ENCODE peak calls at places on chromosomes 5 and 9, in four cellular contexts. N is K562, U is HepG2, F is H1. P is an unnamed sample.

GRCh38 chr5:65803699-65804426 is 81.9 kb downstream of the NLN start:
- DNase-seq in U (no peak), N (no peak), F (no peak), P (no peak)

GRCh38 chr9:72524820-72525539 is 3.6 kb downstream of the TMC1 start:
- DNase-seq in F (peak), U (no peak), N (peak), P (peak)

GRCh38 chr5:2330325-2330724 is 421.2 kb downstream of the IRX2 start:
- DNase-seq in N (no peak), F (no peak), U (no peak), P (no peak)

GRCh38 chr5:174424219-174425053 is 299.9 kb upstream of the MSX2 start:
- DNase-seq in U (no peak), F (no peak), N (no peak), P (no peak)

GRCh38 chr5:80246995-80247729 is 8.7 kb downstream of the SERINC5 start:
- DNase-seq in U (peak), N (peak), F (no peak), P (peak)

GRCh38 chr5:3348576-3349535 is 246.8 kb upstream of the IRX1 start:
- DNase-seq in F (no peak), U (no peak), N (no peak), P (no peak)

GRCh38 chr5:80139573-80139972 is 104.4 kb downstream of the THBS4 start:
- DNase-seq in F (no peak), U (no peak), N (no peak), P (no peak)

GRCh38 chr9:135409286-135410200 is 70.0 kb upstream of the PPP1R26 start:
- DNase-seq in F (no peak), U (no peak), N (no peak), P (no peak)

GRCh38 chr5:158606228-158606627 is 493.5 kb downstream of the EBF1 start:
- DNase-seq in F (no peak), U (no peak), N (no peak), P (no peak)

GRCh38 chr9:112184211-112184610 is 9.1 kb upstream of the SUSD1 start:
- DNase-seq in U (no peak), F (no peak), N (peak), P (no peak)

GRCh38 chr5:180178516-180179398 is 30.3 kb downstream of the RASGEF1C start:
- DNase-seq in F (no peak), U (no peak), N (no peak), P (no peak)

GRCh38 chr5:32325616-32326015 is 12.9 kb upstream of the MTMR12 start:
- DNase-seq in U (no peak), F (no peak), N (no peak), P (no peak)

GRCh38 chr9:77944556-77945261 is 86.9 kb downstream of the GNAQ start:
- DNase-seq in N (no peak), F (no peak), U (no peak), P (no peak)

GRCh38 chr9:86434039-86434726 is 80.0 kb upstream of the TUT7 start:
- DNase-seq in F (no peak), U (peak), N (peak), P (no peak)

GRCh38 chr5:63398346-63398745 is 563.9 kb downstream of the HTR1A start:
- DNase-seq in N (no peak), U (no peak), F (peak), P (no peak)

GRCh38 chr9:87678650-87679355 is 47.1 kb upstream of the CTSL start:
- DNase-seq in U (peak), F (no peak), N (peak), P (no peak)

GRCh38 chr5:38167562-38167996 is 90.8 kb upstream of the EGFLAM start:
- DNase-seq in F (no peak), U (no peak), N (no peak), P (no peak)

GRCh38 chr9:6563036-6563435 is 82.5 kb downstream of the GLDC start:
- DNase-seq in U (no peak), F (no peak), N (no peak), P (no peak)

GRCh38 chr5:167853421-167853820 is 438.0 kb upstream of the WWC1 start:
- DNase-seq in N (no peak), U (no peak), F (no peak), P (no peak)

GRCh38 chr9:83538172-83538889 is at the start of gene FRMD3:
- DNase-seq in U (peak), F (peak), N (no peak), P (no peak)

GRCh38 chr9:7178729-7179128 is 421.0 kb downstream of the KDM4C start:
- DNase-seq in U (no peak), F (no peak), N (no peak), P (no peak)

GRCh38 chr9:37679649-37680402 is 29.1 kb downstream of the FRMPD1 start:
- DNase-seq in N (peak), U (no peak), F (no peak), P (no peak)

GRCh38 chr5:41716382-41716781 is 153.8 kb downstream of the OXCT1 start:
- DNase-seq in N (no peak), F (no peak), U (no peak), P (no peak)

GRCh38 chr5:167245871-167246270 is 1045.6 kb upstream of the WWC1 start:
- DNase-seq in U (no peak), N (no peak), F (no peak), P (no peak)

GRCh38 chr9:69674741-69675438 is 2.7 kb upstream of the APBA1 start:
- DNase-seq in U (no peak), N (no peak), F (no peak), P (no peak)

GRCh38 chr5:127757576-127757975 is 54.4 kb downstream of the CCDC192 start:
- DNase-seq in F (no peak), N (peak), U (no peak), P (peak)

GRCh38 chr5:139108056-139108811 is 89.9 kb downstream of the SIL1 start:
- DNase-seq in U (no peak), F (no peak), N (no peak), P (no peak)

GRCh38 chr5:139104577-139105271 is 93.4 kb downstream of the SIL1 start:
- DNase-seq in F (no peak), N (no peak), U (no peak), P (no peak)

GRCh38 chr5:139100825-139101224 is 97.3 kb downstream of the SIL1 start:
- DNase-seq in F (no peak), U (no peak), N (peak), P (no peak)

GRCh38 chr5:139103762-139104161 is 94.4 kb downstream of the SIL1 start:
- DNase-seq in N (no peak), U (no peak), F (no peak), P (no peak)

GRCh38 chr5:139105621-139106071 is 92.5 kb downstream of the SIL1 start:
- DNase-seq in N (no peak), F (no peak), U (no peak), P (no peak)
- TF ChIP-seq BRCA1 in N (no peak), F (no peak), U (no peak), P (no peak)

GRCh38 chr5:72007336-72008111 is 99.8 kb upstream of the MAP1B start:
- DNase-seq in N (no peak), U (no peak), F (no peak), P (no peak)
- TF ChIP-seq BRCA1 in N (no peak), U (no peak), F (no peak), P (no peak)

DNA sequence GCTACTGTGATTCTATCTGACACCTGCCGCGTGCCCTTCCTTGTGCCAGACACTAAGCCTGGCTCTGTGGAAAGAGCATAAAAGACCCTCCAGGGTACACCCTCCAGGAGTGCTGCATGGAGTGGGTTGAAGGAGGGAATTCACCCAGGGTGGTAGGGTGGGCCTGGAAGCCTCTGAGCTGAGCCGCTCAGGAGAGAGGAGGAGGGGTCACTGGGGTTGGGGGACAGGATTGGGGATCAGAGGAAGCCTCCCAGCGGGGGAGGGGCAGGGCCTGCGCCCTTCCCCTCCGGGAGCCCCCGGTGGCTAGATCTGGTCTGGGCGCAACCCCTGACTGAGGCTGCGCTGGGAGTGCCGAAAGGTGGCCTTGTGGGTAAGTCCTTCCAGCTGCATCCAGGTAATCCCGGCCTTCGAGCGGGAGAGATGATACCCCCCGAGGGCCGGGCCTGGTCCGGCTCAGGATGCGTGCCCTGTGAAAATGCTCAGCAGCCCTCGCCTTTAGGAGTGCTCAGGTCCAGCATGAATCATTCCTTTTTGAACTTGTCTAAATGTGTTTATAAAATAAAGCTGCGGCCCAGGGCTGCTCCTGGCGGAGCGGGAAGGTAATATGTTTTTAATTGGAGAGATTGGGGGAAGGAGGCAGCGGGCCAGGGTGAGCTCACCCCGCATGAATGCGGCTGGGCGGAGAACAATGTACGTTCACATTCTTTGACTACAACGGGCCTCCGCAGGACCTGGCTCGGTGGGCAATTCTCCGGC is 118.1 kb upstream of the SMIM23 start:
- DNase-seq in F (peak), U (no peak), N (no peak), P (no peak)
- TF ChIP-seq BRCA1 in F (no peak), U (no peak), N (no peak), P (no peak)

DNA sequence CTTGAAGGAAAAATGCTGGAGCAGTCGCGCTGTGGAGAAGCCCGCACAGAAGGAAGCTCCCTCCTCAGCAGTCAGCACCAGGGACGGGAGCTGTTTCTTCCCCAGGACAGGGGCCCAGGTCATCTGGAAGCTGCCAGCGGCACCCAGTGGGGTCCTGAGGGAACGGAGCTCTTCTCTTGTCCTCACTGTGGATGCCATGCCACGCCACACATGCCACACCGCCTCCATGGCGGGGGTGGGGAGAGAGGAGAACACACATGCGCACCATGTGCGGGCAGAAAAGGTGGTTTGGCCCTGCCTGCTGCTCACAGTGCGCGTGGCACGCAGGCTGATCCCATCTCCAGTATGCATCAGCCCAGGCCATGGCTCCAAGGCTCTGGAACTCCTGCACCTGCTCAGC is 41.7 kb upstream of the ZNF354B start:
- DNase-seq in U (no peak), N (no peak), F (no peak), P (no peak)
- TF ChIP-seq BRCA1 in U (no peak), N (no peak), F (no peak), P (no peak)

GRCh38 chr5:88188458-88189132 is 80.0 kb downstream of the TMEM161B start:
- DNase-seq in U (no peak), N (peak), F (no peak), P (no peak)

GRCh38 chr5:88183255-88183654 is 85.4 kb downstream of the TMEM161B start:
- DNase-seq in N (no peak), U (no peak), F (no peak), P (no peak)
- TF ChIP-seq BRCA1 in N (no peak), U (no peak), F (no peak), P (no peak)

DNA sequence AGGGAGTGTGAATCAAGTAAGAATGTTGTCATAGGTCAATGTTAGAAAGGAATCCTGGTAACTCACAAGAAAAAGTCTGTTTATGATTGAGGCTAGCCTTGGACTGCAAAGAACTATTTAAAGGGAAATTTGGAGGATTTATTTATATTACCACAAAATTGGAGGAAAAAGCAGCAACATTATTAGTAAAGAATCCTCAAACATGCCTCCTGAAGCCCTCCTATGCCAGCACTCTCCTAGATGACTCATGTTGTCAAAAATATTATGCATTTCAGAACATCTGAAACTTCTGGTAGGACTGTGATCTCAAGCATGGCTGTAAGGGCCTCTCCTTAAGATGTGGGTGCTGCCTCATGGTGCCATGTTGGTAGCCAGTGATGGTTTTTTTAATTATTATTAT is 628.5 kb downstream of the CHSY3 start:
- DNase-seq in N (no peak), U (no peak), F (no peak), P (no peak)
- TF ChIP-seq BRCA1 in N (no peak), U (no peak), F (no peak), P (no peak)

GRCh38 chr5:90289837-90290236 is 119.7 kb downstream of the CETN3 start:
- DNase-seq in N (no peak), U (no peak), F (no peak), P (no peak)
- TF ChIP-seq BRCA1 in N (no peak), U (no peak), F (no peak), P (no peak)

DNA sequence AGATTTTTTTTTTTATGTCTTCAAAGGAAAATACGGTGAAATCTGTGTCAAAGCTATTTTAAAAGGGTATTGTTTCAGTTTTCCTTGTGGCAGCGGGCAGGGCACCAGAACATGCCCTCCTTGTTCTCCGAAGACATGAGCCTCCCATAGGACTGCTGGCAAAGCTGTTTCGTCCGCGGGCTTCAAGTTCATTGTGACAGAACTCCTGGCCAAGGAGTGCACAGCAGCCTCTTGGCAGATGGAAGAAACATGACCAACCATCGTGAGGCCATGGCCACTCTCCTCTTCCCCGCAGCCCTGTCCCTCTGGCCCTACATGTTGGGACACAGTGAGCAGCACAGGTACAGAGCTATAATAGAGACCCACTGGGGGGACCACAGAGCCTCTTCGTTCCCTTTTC is 99.5 kb downstream of the AOPEP start:
- DNase-seq in U (no peak), F (no peak), N (no peak), P (no peak)
- TF ChIP-seq BRCA1 in U (no peak), F (no peak), N (no peak), P (no peak)

GRCh38 chr5:58460727-58461286 is 921 bp upstream of the PLK2 start:
- DNase-seq in U (peak), N (peak), F (peak), P (peak)

GRCh38 chr5:58459276-58459859 is 518 bp downstream of the PLK2 start:
- DNase-seq in N (no peak), U (peak), F (no peak), P (no peak)

GRCh38 chr5:58462154-58462553 is 2.3 kb upstream of the PLK2 start:
- DNase-seq in F (no peak), N (no peak), U (peak), P (no peak)

GRCh38 chr5:58459860-58460726 is at the start of gene PLK2:
- DNase-seq in U (peak), F (peak), N (no peak), P (no peak)

GRCh38 chr5:58462623-58463230 is 2.8 kb upstream of the PLK2 start:
- DNase-seq in N (peak), F (no peak), U (peak), P (no peak)
- TF ChIP-seq BRCA1 in N (no peak), F (no peak), U (no peak), P (no peak)

GRCh38 chr9:136409557-136410455 is 608 bp downstream of the ENTR1 start:
- DNase-seq in N (peak), F (no peak), U (peak), P (no peak)
- TF ChIP-seq BRCA1 in N (no peak), F (no peak), U (no peak), P (no peak)

P was measured in GM12878.